ENCODE peak calls at places on chromosomes 4 and X, in ten cellular contexts. R is Daoy; L is tibial artery; C is CD8-positive, alpha-beta memory T cell; N is A172; B is NAMALWA; V is epithelial cell of prostate; P is fibroblast of the aortic adventitia; S is NCI-H1694 treated with DMSO at 0.1 percent for 48 hours; F is HTR-8/SVneo. E is an unnamed sample.
A peak's percentile ranks its signal among the peaks of the same experiment; 100 is the strongest.

GRCh38 chr4:104395219-104395618 is 99.5 kb downstream of the CXXC4 start:
- DNase-seq in F (no peak), C (no peak), L (no peak), B (no peak), S (peak; percentile 7), V (no peak), R (no peak), P (no peak), N (peak; percentile 1), E (no peak)

GRCh38 chr4:55020131-55020530 is 105.3 kb downstream of the KDR start:
- DNase-seq in S (no peak), C (no peak), R (no peak), P (no peak), F (no peak), V (no peak), L (no peak), N (no peak), B (no peak), E (no peak)

GRCh38 chrX:153926863-153927685 is 1.0 kb upstream of the ARHGAP4 start:
- DNase-seq in R (peak; percentile 49), N (peak; percentile 69), S (peak; percentile 52), B (peak; percentile 92), L (peak; percentile 34), V (no peak), C (peak; percentile 90), F (no peak), P (peak; percentile 16), E (no peak)

GRCh38 chrX:7926501-7926900 is 712 bp downstream of the PNPLA4 start:
- DNase-seq in S (no peak), P (peak; percentile 6), F (no peak), R (no peak), V (no peak), N (no peak), C (no peak), B (no peak), L (no peak), E (no peak)

GRCh38 chrX:43166874-43167273 is 388.9 kb upstream of the PPP1R2C start:
- DNase-seq in V (peak; percentile 1), L (no peak), N (no peak), P (no peak), B (no peak), S (no peak), F (no peak), R (no peak), C (no peak), E (no peak)

GRCh38 chr4:15976456-15977096 is 13.6 kb upstream of the FGFBP2 start:
- DNase-seq in R (no peak), N (no peak), S (no peak), V (no peak), B (no peak), F (no peak), C (no peak), L (no peak), P (no peak), E (no peak)

GRCh38 chr4:55396305-55397023 is 707 bp downstream of the TMEM165 start:
- DNase-seq in C (peak; percentile 33), R (peak; percentile 25), V (no peak), L (peak; percentile 32), N (peak; percentile 23), B (peak; percentile 51), P (peak; percentile 74), S (peak; percentile 6), F (no peak), E (no peak)

GRCh38 chrX:107845625-107846024 is 20.0 kb downstream of the MID2 start:
- DNase-seq in N (no peak), P (no peak), L (no peak), C (no peak), F (no peak), R (no peak), B (no peak), V (no peak), S (no peak), E (no peak)

GRCh38 chrX:106698693-106699092 is 27.8 kb upstream of the RNF128 start:
- DNase-seq in L (no peak), S (no peak), V (no peak), N (peak; percentile 4), P (peak; percentile 49), F (no peak), C (no peak), B (no peak), R (peak; percentile 11), E (no peak)

GRCh38 chr4:5206391-5206790 is 155.1 kb downstream of the STK32B start:
- DNase-seq in F (peak; percentile 78), S (no peak), P (no peak), N (peak; percentile 76), R (peak; percentile 96), V (no peak), B (no peak), C (no peak), L (peak; percentile 30), E (peak; percentile 61)

GRCh38 chrX:15033909-15034308 is 160.7 kb downstream of the MOSPD2 start:
- DNase-seq in B (no peak), L (no peak), F (no peak), C (no peak), P (no peak), S (no peak), N (no peak), V (no peak), R (no peak), E (no peak)

GRCh38 chr4:29046716-29047115 is 1673.5 kb upstream of the PCDH7 start:
- DNase-seq in B (no peak), R (no peak), S (no peak), N (peak; percentile 23), F (no peak), V (no peak), P (peak; percentile 60), C (no peak), L (no peak), E (no peak)

GRCh38 chrX:133229361-133229760 is 11.2 kb upstream of the TFDP3 start:
- DNase-seq in C (no peak), B (no peak), N (peak; percentile 54), P (no peak), V (peak; percentile 81), R (peak; percentile 47), F (no peak), L (no peak), S (no peak), E (peak; percentile 18)

GRCh38 chr4:107863850-107864371 is 39.2 kb downstream of the SGMS2 start:
- DNase-seq in V (no peak), L (no peak), C (no peak), P (peak; percentile 46), F (no peak), N (peak; percentile 15), R (peak; percentile 57), S (no peak), B (no peak), E (peak; percentile 21)

GRCh38 chrX:155086961-155087735 is 15.8 kb downstream of the BRCC3 start:
- DNase-seq in P (no peak), F (no peak), B (no peak), L (no peak), V (no peak), R (no peak), N (no peak), C (no peak), S (no peak), E (no peak)

GRCh38 chr4:75710246-75710645 is 14.1 kb upstream of the USO1 start:
- DNase-seq in F (no peak), V (no peak), C (no peak), R (no peak), B (no peak), S (no peak), N (no peak), L (no peak), P (peak; percentile 28), E (no peak)

GRCh38 chrX:39196192-39197102 is 395.2 kb downstream of the MID1IP1 start:
- DNase-seq in N (peak; percentile 71), P (peak; percentile 16), R (peak; percentile 85), F (no peak), V (peak; percentile 22), C (peak; percentile 13), L (no peak), B (peak; percentile 71), S (peak; percentile 10), E (peak; percentile 48)